ENCODE peak calls at places on chromosomes 7 and 10, in ten cellular contexts. G, L, C, J, Y, D, U, T, O and N are unnamed samples.

GRCh38 chr10:128945398-128945797 is 521.6 kb upstream of the MGMT start:
- DNase-seq in J (no peak), G (no peak), Y (no peak), O (no peak), T (no peak), L (no peak), D (no peak), C (no peak), U (no peak), N (no peak)

GRCh38 chr7:143380264-143380645 is 890 bp upstream of the ZYX start:
- DNase-seq in Y (peak; percentile 82), C (peak; percentile 90), L (peak; percentile 92), U (peak; percentile 91), D (peak; percentile 89), J (peak; percentile 77), G (peak; percentile 92), T (peak; percentile 83), O (peak; percentile 81), N (peak; percentile 79)

GRCh38 chr7:8115547-8116402 is 146.2 kb downstream of the ICA1 start:
- DNase-seq in J (no peak), Y (peak; percentile 61), D (no peak), O (no peak), G (peak; percentile 95), T (peak; percentile 81), L (no peak), C (no peak), U (no peak), N (no peak)

GRCh38 chr10:43816351-43817321 is 168.0 kb upstream of the ZNF32 start:
- DNase-seq in C (peak; percentile 53), T (peak; percentile 20), D (peak; percentile 64), J (peak; percentile 62), G (peak; percentile 79), Y (peak; percentile 94), O (peak; percentile 97), L (no peak), U (peak; percentile 56), N (peak; percentile 77)

GRCh38 chr7:13336227-13336626 is 648.8 kb downstream of the ARL4A start:
- DNase-seq in T (no peak), O (peak; percentile 34), D (no peak), U (no peak), Y (no peak), C (peak; percentile 64), J (no peak), L (no peak), G (no peak), N (peak; percentile 59)

GRCh38 chr7:135716677-135717238 is 11.2 kb downstream of the SLC13A4 start:
- DNase-seq in U (no peak), Y (no peak), L (no peak), C (peak; percentile 93), O (peak; percentile 93), T (no peak), J (no peak), G (no peak), D (peak; percentile 56), N (peak; percentile 93)

GRCh38 chr10:100020161-100020882 is 10.6 kb upstream of the DNMBP start:
- DNase-seq in D (no peak), J (no peak), G (peak; percentile 92), Y (no peak), C (no peak), U (no peak), L (no peak), T (peak; percentile 79), O (no peak), N (no peak)

GRCh38 chr7:33725111-33725510 is 180.2 kb upstream of the BMPER start:
- DNase-seq in U (no peak), J (no peak), C (no peak), Y (no peak), L (no peak), G (no peak), O (no peak), T (no peak), D (no peak), N (no peak)

GRCh38 chr7:21945374-21946227 is at the start of gene CDCA7L:
- DNase-seq in U (peak; percentile 83), C (peak; percentile 79), T (peak; percentile 92), L (peak; percentile 86), J (no peak), Y (peak; percentile 75), D (peak; percentile 54), G (peak; percentile 91), O (peak; percentile 63), N (peak; percentile 75)

GRCh38 chr7:21946228-21946709 is 570 bp upstream of the CDCA7L start:
- DNase-seq in D (no peak), T (no peak), O (peak; percentile 12), G (no peak), U (no peak), L (no peak), C (no peak), J (no peak), Y (no peak), N (no peak)

GRCh38 chr7:21943436-21943835 is 2.3 kb downstream of the CDCA7L start:
- DNase-seq in Y (no peak), L (no peak), J (no peak), C (no peak), D (no peak), T (no peak), G (no peak), U (no peak), O (no peak), N (no peak)

GRCh38 chr7:21942955-21943354 is 2.7 kb downstream of the CDCA7L start:
- DNase-seq in L (no peak), Y (no peak), D (no peak), T (no peak), J (no peak), C (no peak), G (no peak), O (no peak), U (no peak), N (no peak)

GRCh38 chr7:21944616-21945373 is 904 bp downstream of the CDCA7L start:
- DNase-seq in J (no peak), U (peak; percentile 82), C (peak; percentile 52), G (peak; percentile 63), Y (peak; percentile 39), D (no peak), L (peak; percentile 83), O (peak; percentile 9), T (peak; percentile 52), N (peak; percentile 22)
- H3K4me3 ChIP-seq in J (peak overlapping the region; percentile 71), U (peak overlapping the region; percentile 66), C (peak overlapping the region; percentile 67), G (peak overlapping the region; percentile 78), Y (peak overlapping the region; percentile 87), D (peak overlapping the region; percentile 80), L (peak overlapping the region; percentile 22), O (peak overlapping the region; percentile 61), T (peak overlapping the region; percentile 73), N (peak overlapping the region; percentile 78)

GRCh38 chr10:32373496-32373895 is 26.5 kb upstream of the EPC1 start:
- DNase-seq in C (no peak), O (no peak), U (no peak), T (no peak), J (no peak), Y (no peak), D (no peak), L (no peak), G (no peak), N (no peak)

GRCh38 chr10:32376780-32377179 is 29.8 kb upstream of the EPC1 start:
- DNase-seq in Y (no peak), O (no peak), U (no peak), T (no peak), C (no peak), L (no peak), J (no peak), D (no peak), G (no peak), N (no peak)

GRCh38 chr10:32374605-32375004 is 27.6 kb upstream of the EPC1 start:
- DNase-seq in C (no peak), Y (no peak), J (no peak), L (no peak), U (no peak), G (no peak), D (no peak), O (no peak), T (no peak), N (no peak)

GRCh38 chr10:32377458-32378370 is 30.8 kb upstream of the EPC1 start:
- DNase-seq in D (peak; percentile 47), T (peak; percentile 46), G (peak; percentile 66), Y (peak; percentile 59), O (peak; percentile 56), L (no peak), C (peak; percentile 72), J (peak; percentile 8), U (peak; percentile 47), N (peak; percentile 18)

DNA sequence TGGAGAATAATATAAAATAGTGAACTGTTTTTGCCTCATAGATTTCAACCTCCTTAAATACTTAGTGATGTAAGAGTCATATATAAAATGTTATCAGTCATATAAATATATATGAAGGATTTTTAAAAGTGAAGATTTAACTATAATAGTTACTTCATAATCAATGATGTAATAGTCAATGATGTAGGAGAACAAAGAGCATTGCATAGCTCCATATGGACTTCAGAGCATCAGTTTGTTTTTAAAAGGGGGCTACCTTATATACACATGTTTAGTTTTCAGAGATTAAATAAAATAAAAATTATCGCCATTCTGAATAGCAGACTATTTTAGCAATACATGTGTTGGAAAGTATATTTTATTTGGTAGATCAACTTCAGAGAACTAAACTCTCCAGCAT is 29.1 kb upstream of the EPC1 start:
- DNase-seq in D (no peak), U (no peak), G (no peak), Y (no peak), T (no peak), O (no peak), C (no peak), J (no peak), L (no peak), N (no peak)
- H3K4me3 ChIP-seq in D (peak overlapping the region; percentile 77), U (peak overlapping the region; percentile 60), G (peak overlapping the region; percentile 98), Y (no peak overlapping the region), T (peak overlapping the region; percentile 84), O (no peak overlapping the region), C (peak overlapping the region; percentile 81), J (peak overlapping the region; percentile 92), L (no peak overlapping the region), N (no peak overlapping the region)

DNA sequence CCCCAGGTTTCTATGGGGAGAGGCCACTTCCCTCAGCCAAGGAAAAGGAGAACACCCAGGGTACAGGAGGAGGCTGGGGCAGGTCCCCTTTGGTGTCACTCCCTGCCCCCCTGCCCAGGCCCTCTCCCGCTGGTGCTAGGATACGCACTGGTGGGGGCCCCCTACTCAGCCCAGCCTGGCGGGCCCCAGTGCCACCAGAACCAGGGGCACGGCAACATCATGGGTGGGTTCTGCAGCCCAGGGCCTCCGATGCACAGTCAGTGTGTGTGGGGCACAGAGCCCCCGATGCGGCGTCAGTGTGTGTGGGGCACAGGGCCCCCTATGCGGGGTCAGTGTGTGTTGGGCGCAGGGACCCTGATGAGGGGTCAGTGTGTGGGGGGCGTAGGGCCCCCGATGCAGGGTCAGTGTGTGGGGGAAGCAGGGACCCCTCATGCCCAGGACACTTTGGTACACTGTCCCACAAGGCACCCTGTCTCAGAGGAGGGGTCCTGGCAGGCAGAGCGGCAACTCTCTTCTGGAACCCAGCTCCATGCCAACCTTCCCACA is 23.1 kb upstream of the ZNF735 start:
- DNase-seq in O (no peak), D (no peak), U (no peak), L (no peak), G (no peak), C (no peak), J (no peak), Y (no peak), T (no peak), N (no peak)
- H3K4me3 ChIP-seq in O (no peak overlapping the region), D (no peak overlapping the region), U (no peak overlapping the region), L (no peak overlapping the region), G (no peak overlapping the region), C (no peak overlapping the region), J (no peak overlapping the region), Y (no peak overlapping the region), T (no peak overlapping the region), N (no peak overlapping the region)

DNA sequence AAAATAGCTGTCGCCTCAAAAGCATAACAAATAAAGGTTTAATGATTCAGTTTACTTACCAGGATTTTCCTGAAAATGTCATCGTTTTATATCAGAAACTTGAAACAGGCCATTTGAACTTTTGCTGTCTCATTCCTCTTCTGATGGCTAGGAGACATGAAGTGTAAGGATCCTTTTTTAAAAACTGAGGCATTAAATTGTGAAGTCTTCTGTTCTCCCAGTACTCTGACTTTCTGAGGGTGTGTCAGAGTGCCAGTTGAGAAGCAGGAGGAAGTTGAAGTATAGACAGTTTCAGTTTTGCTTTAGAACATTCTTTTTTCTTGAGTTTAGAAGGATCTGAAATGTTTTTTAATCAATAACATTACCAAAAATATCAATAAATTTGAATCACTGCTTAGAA is at the start of gene SAMD9L:
- DNase-seq in T (no peak), J (no peak), O (peak; percentile 30), D (no peak), C (peak; percentile 24), U (no peak), Y (peak; percentile 30), G (peak; percentile 56), L (no peak), N (peak; percentile 52)
- H3K4me3 ChIP-seq in T (peak within 1 kb of the TSS; percentile 79), J (peak within 1 kb of the TSS; percentile 62), O (peak within 1 kb of the TSS; percentile 47), D (peak within 1 kb of the TSS; percentile 16), C (peak within 1 kb of the TSS; percentile 25), U (peak within 1 kb of the TSS; percentile 34), Y (peak within 1 kb of the TSS; percentile 49), G (peak within 1 kb of the TSS; percentile 67), L (no peak within 1 kb of the TSS), N (peak within 1 kb of the TSS; percentile 65)